ENCODE peak calls at places on chromosome 13, in four cellular contexts. Y is Right ventricle myocardium superior, X is GM13977, A is C1 segment of cervical spinal cord. T is an unnamed sample.

GRCh38 chr13:93249259-93249917 is 22.8 kb downstream of the GPC6 start:
- DNase-seq in Y (no peak), X (no peak), A (no peak), T (no peak)

GRCh38 chr13:89113744-89114143 is 1442.6 kb downstream of the SLITRK5 start:
- DNase-seq in Y (no peak), X (no peak), A (no peak), T (no peak)

GRCh38 chr13:30116379-30116778 is 191.0 kb downstream of the KATNAL1 start:
- DNase-seq in Y (no peak), X (no peak), A (no peak), T (no peak)

GRCh38 chr13:41847216-41847615 is 113.7 kb downstream of the VWA8 start:
- DNase-seq in Y (no peak), X (no peak), A (no peak), T (no peak)

GRCh38 chr13:94058821-94059360 is 420.6 kb downstream of the DCT start:
- DNase-seq in Y (no peak), X (no peak), A (no peak), T (no peak)

GRCh38 chr13:105446197-105446596 is 1089.3 kb downstream of the EFNB2 start:
- DNase-seq in Y (no peak), X (no peak), A (no peak), T (no peak)

GRCh38 chr13:94660695-94661324 is 51.5 kb downstream of the SOX21 start:
- DNase-seq in Y (no peak), X (peak; percentile 9), A (no peak), T (no peak)

GRCh38 chr13:32881792-32882175 is 134.4 kb upstream of the KL start:
- DNase-seq in Y (no peak), X (no peak), A (no peak), T (no peak)